ENCODE peak calls at places on chromosomes 5 and 9, in seven cellular contexts. One of them, this sample, is unnamed.

GRCh38 chr5:32116574-32117313 is 57.4 kb downstream of the GOLPH3 start:
- DNase-seq in activated T-cell treated with anti-CD3 and anti-CD28 coated beads, Interleukin-2, amount 50 U/mL, for 72 hours: no peak
- DNase-seq in choroid plexus epithelial cell: peak; percentile 22
- DNase-seq in omental fat pad: no peak
- DNase-seq in B cell: no peak
- DNase-seq in sigmoid colon: no peak
- DNase-seq in NCI-H460: no peak
- DNase-seq in this sample: no peak

GRCh38 chr5:119088438-119088837 is 17.6 kb downstream of the DMXL1 start:
- DNase-seq in activated T-cell treated with anti-CD3 and anti-CD28 coated beads, Interleukin-2, amount 50 U/mL, for 72 hours: no peak
- DNase-seq in choroid plexus epithelial cell: no peak
- DNase-seq in omental fat pad: no peak
- DNase-seq in B cell: no peak
- DNase-seq in sigmoid colon: no peak
- DNase-seq in NCI-H460: no peak
- DNase-seq in this sample: no peak

GRCh38 chr9:94833802-94834201 is 107.3 kb downstream of the AOPEP start:
- DNase-seq in activated T-cell treated with anti-CD3 and anti-CD28 coated beads, Interleukin-2, amount 50 U/mL, for 72 hours: no peak
- DNase-seq in choroid plexus epithelial cell: no peak
- DNase-seq in omental fat pad: no peak
- DNase-seq in B cell: no peak
- DNase-seq in sigmoid colon: no peak
- DNase-seq in NCI-H460: no peak
- DNase-seq in this sample: no peak

GRCh38 chr9:113536166-113536482 is 72.6 kb downstream of the RGS3 start:
- DNase-seq in activated T-cell treated with anti-CD3 and anti-CD28 coated beads, Interleukin-2, amount 50 U/mL, for 72 hours: no peak
- DNase-seq in choroid plexus epithelial cell: no peak
- DNase-seq in omental fat pad: no peak
- DNase-seq in B cell: no peak
- DNase-seq in sigmoid colon: no peak
- DNase-seq in NCI-H460: no peak
- DNase-seq in this sample: no peak

GRCh38 chr9:91785403-91785917 is 164.6 kb downstream of the ROR2 start:
- DNase-seq in activated T-cell treated with anti-CD3 and anti-CD28 coated beads, Interleukin-2, amount 50 U/mL, for 72 hours: no peak
- DNase-seq in choroid plexus epithelial cell: no peak
- DNase-seq in omental fat pad: peak; percentile 17
- DNase-seq in B cell: no peak
- DNase-seq in sigmoid colon: peak; percentile 62
- DNase-seq in NCI-H460: no peak
- DNase-seq in this sample: no peak

GRCh38 chr9:68808481-68808880 is 103.4 kb downstream of the PIP5K1B start:
- DNase-seq in activated T-cell treated with anti-CD3 and anti-CD28 coated beads, Interleukin-2, amount 50 U/mL, for 72 hours: no peak
- DNase-seq in choroid plexus epithelial cell: no peak
- DNase-seq in omental fat pad: no peak
- DNase-seq in B cell: no peak
- DNase-seq in sigmoid colon: no peak
- DNase-seq in NCI-H460: no peak
- DNase-seq in this sample: no peak

GRCh38 chr9:6054280-6055099 is 39.1 kb upstream of the RANBP6 start:
- DNase-seq in activated T-cell treated with anti-CD3 and anti-CD28 coated beads, Interleukin-2, amount 50 U/mL, for 72 hours: peak; percentile 66
- DNase-seq in choroid plexus epithelial cell: peak; percentile 87
- DNase-seq in omental fat pad: peak; percentile 38
- DNase-seq in B cell: peak; percentile 72
- DNase-seq in sigmoid colon: peak; percentile 74
- DNase-seq in NCI-H460: peak; percentile 56
- DNase-seq in this sample: peak; percentile 77

GRCh38 chr5:138961221-138961620 is 86.1 kb upstream of the LRRTM2 start:
- DNase-seq in activated T-cell treated with anti-CD3 and anti-CD28 coated beads, Interleukin-2, amount 50 U/mL, for 72 hours: no peak
- DNase-seq in choroid plexus epithelial cell: no peak
- DNase-seq in omental fat pad: no peak
- DNase-seq in B cell: no peak
- DNase-seq in sigmoid colon: no peak
- DNase-seq in NCI-H460: no peak
- DNase-seq in this sample: no peak

GRCh38 chr5:96565843-96566242 is 96.3 kb upstream of the CAST start:
- DNase-seq in activated T-cell treated with anti-CD3 and anti-CD28 coated beads, Interleukin-2, amount 50 U/mL, for 72 hours: no peak
- DNase-seq in choroid plexus epithelial cell: peak; percentile 81
- DNase-seq in omental fat pad: no peak
- DNase-seq in B cell: no peak
- DNase-seq in sigmoid colon: no peak
- DNase-seq in NCI-H460: peak; percentile 93
- DNase-seq in this sample: no peak

GRCh38 chr9:6133346-6134063 is 82.1 kb upstream of the IL33 start:
- DNase-seq in activated T-cell treated with anti-CD3 and anti-CD28 coated beads, Interleukin-2, amount 50 U/mL, for 72 hours: no peak
- DNase-seq in choroid plexus epithelial cell: peak; percentile 8
- DNase-seq in omental fat pad: no peak
- DNase-seq in B cell: no peak
- DNase-seq in sigmoid colon: no peak
- DNase-seq in NCI-H460: no peak
- DNase-seq in this sample: peak; percentile 5

GRCh38 chr5:14186132-14186830 is 43.1 kb downstream of the TRIO start:
- DNase-seq in activated T-cell treated with anti-CD3 and anti-CD28 coated beads, Interleukin-2, amount 50 U/mL, for 72 hours: no peak
- DNase-seq in choroid plexus epithelial cell: peak; percentile 79
- DNase-seq in omental fat pad: no peak
- DNase-seq in B cell: no peak
- DNase-seq in sigmoid colon: no peak
- DNase-seq in NCI-H460: no peak
- DNase-seq in this sample: no peak

GRCh38 chr5:130514984-130515690 is 610.9 kb downstream of the CHSY3 start:
- DNase-seq in activated T-cell treated with anti-CD3 and anti-CD28 coated beads, Interleukin-2, amount 50 U/mL, for 72 hours: no peak
- DNase-seq in choroid plexus epithelial cell: peak; percentile 88
- DNase-seq in omental fat pad: no peak
- DNase-seq in B cell: no peak
- DNase-seq in sigmoid colon: no peak
- DNase-seq in NCI-H460: peak; percentile 47
- DNase-seq in this sample: no peak